ENCODE peak calls at places on chromosomes 16 and 17, in eight cellular contexts. Q, U, K, X, Y, A, W and J are unnamed samples.

GRCh38 chr16:17289671-17290070 is 181.1 kb downstream of the XYLT1 start:
- DNase-seq in Y (no peak), K (no peak), A (no peak), X (no peak), Q (no peak), W (no peak), U (no peak), J (no peak)

GRCh38 chr16:12146966-12147365 is 170.4 kb downstream of the SNX29 start:
- DNase-seq in A (no peak), K (no peak), X (no peak), Y (no peak), Q (no peak), W (no peak), U (no peak), J (no peak)

GRCh38 chr17:33651631-33652030 is 358.5 kb upstream of the ASIC2 start:
- DNase-seq in Y (no peak), K (no peak), A (no peak), U (peak), Q (no peak), W (no peak), X (no peak), J (no peak)

GRCh38 chr17:2634361-2634960 is 41.0 kb downstream of the PAFAH1B1 start:
- DNase-seq in U (peak), A (no peak), K (no peak), W (no peak), Q (no peak), X (no peak), Y (peak), J (no peak)

GRCh38 chr17:80482058-80482318 is 5.6 kb upstream of the NPTX1 start:
- DNase-seq in Q (no peak), W (no peak), A (no peak), U (no peak), K (no peak), Y (no peak), X (no peak), J (no peak)

GRCh38 chr16:19967561-19967960 is 82.9 kb upstream of the GPRC5B start:
- DNase-seq in K (no peak), U (no peak), Y (no peak), A (no peak), W (peak), X (no peak), Q (no peak), J (no peak)

GRCh38 chr16:9469512-9469911 is 378.1 kb downstream of the HAPSTR1 start:
- DNase-seq in U (no peak), Y (no peak), Q (no peak), K (no peak), W (no peak), X (no peak), A (no peak), J (no peak)

GRCh38 chr16:24018485-24018884 is 182.7 kb downstream of the PRKCB start:
- DNase-seq in K (no peak), A (no peak), U (no peak), W (no peak), X (no peak), Q (no peak), Y (no peak), J (no peak)

GRCh38 chr17:39080416-39081179 is 70.8 kb downstream of the PLXDC1 start:
- DNase-seq in U (no peak), Q (no peak), A (no peak), X (no peak), Y (peak), K (no peak), W (peak), J (no peak)

GRCh38 chr16:68539704-68540370 is 746 bp downstream of the ZFP90 start:
- DNase-seq in Q (no peak), X (no peak), A (no peak), W (peak), U (no peak), K (peak), Y (no peak), J (no peak)

GRCh38 chr16:32116080-32116479 is 137.0 kb upstream of the TP53TG3D start:
- DNase-seq in A (no peak), Q (no peak), K (peak), X (no peak), W (no peak), U (no peak), Y (peak), J (no peak)

GRCh38 chr17:65530158-65530984 is 31.1 kb downstream of the AXIN2 start:
- DNase-seq in X (no peak), Q (no peak), U (peak), K (no peak), A (no peak), W (no peak), Y (no peak), J (no peak)

GRCh38 chr16:53743149-53743566 is 39.2 kb downstream of the FTO start:
- DNase-seq in Q (no peak), A (no peak), U (peak), X (no peak), K (no peak), Y (no peak), W (peak), J (no peak)

GRCh38 chr16:19559242-19559910 is 3.9 kb downstream of the VPS35L start:
- DNase-seq in U (peak), X (peak), Q (peak), Y (no peak), W (peak), A (peak), K (no peak), J (no peak)

GRCh38 chr16:57689772-57690558 is 4.6 kb upstream of the DRC7 start:
- DNase-seq in W (no peak), K (peak), U (no peak), X (no peak), A (no peak), Y (no peak), Q (no peak), J (no peak)

GRCh38 chr17:31907342-31907975 is 6.0 kb upstream of the UTP6 start:
- DNase-seq in X (no peak), K (no peak), Y (no peak), Q (no peak), U (peak), A (peak), W (no peak), J (no peak)

GRCh38 chr17:4177732-4178131 is 34.7 kb downstream of the CYB5D2 start:
- DNase-seq in A (no peak), U (no peak), Q (no peak), X (no peak), W (no peak), Y (no peak), K (no peak), J (no peak)

GRCh38 chr16:27999687-28000086 is 63.8 kb downstream of the GSG1L start:
- DNase-seq in A (no peak), X (no peak), Y (no peak), Q (no peak), K (no peak), U (peak), W (no peak), J (no peak)

GRCh38 chr16:87621550-87621829 is 19.2 kb downstream of the JPH3 start:
- DNase-seq in U (no peak), K (no peak), W (no peak), X (no peak), Y (no peak), A (no peak), Q (no peak), J (no peak)

GRCh38 chr17:77899494-77899893 is 59.0 kb upstream of the TNRC6C start:
- DNase-seq in U (no peak), A (no peak), K (no peak), Y (peak), Q (no peak), W (peak), X (no peak), J (no peak)

GRCh38 chr17:68783861-68784260 is 171.3 kb downstream of the ABCA8 start:
- DNase-seq in A (no peak), Y (no peak), W (no peak), K (no peak), U (no peak), Q (no peak), X (no peak), J (no peak)

GRCh38 chr17:29847527-29847931 is 82.5 kb downstream of the SSH2 start:
- DNase-seq in K (no peak), Y (no peak), Q (no peak), A (no peak), X (no peak), W (no peak), U (no peak), J (no peak)

DNA sequence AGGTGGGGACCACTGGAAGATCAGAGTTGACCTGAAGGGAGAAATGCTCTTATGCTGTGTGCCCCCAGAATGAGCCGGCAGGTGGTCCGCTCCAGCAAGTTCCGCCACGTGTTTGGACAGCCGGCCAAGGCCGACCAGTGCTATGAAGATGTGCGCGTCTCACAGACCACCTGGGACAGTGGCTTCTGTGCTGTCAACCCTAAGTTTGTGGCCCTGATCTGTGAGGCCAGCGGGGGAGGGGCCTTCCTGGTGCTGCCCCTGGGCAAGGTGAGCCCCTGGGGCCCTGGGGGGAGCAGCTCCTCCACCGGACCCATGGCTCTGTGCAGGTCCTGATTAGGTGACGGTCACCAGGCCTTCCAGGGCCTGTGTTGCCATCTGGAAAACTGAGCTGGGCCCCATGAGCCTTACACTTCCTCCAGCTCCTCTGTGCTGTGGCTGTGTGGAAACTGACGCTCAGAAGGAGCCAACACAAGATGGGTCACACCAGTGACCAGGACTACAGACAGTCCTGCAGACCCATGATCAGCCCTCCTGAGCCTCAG is 1.8 kb downstream of the CORO1A start:
- DNase-seq in A (no peak), X (no peak), Q (no peak), U (no peak), W (no peak), K (peak), Y (peak), J (no peak)
- H3K4me3 ChIP-seq in A (no peak), X (no peak), Q (peak), U (no peak), W (no peak), K (peak), Y (peak), J (peak)

DNA sequence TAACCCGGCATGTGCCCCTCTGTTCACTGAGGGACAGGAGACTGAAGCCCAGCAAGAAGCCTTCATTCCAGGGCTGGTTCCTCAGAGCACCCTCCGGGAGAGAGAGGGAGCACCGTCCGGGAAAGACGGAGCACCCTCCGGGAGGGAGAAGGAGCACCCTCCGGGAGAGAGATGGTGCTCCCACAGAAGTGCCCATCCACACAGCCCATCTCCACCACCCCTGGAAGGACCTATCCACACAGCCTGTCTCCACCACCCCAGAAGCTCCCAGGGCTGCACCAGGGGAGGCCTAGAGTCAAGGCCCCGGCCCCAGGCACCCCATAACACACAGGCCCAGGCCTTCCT is 88.6 kb downstream of the ABR start:
- DNase-seq in Y (no peak), A (no peak), K (no peak), Q (no peak), U (no peak), X (no peak), W (no peak), J (no peak)
- H3K27ac ChIP-seq in Y (no peak), A (no peak), K (no peak), Q (peak), U (no peak), X (no peak), W (no peak), J (peak)

DNA sequence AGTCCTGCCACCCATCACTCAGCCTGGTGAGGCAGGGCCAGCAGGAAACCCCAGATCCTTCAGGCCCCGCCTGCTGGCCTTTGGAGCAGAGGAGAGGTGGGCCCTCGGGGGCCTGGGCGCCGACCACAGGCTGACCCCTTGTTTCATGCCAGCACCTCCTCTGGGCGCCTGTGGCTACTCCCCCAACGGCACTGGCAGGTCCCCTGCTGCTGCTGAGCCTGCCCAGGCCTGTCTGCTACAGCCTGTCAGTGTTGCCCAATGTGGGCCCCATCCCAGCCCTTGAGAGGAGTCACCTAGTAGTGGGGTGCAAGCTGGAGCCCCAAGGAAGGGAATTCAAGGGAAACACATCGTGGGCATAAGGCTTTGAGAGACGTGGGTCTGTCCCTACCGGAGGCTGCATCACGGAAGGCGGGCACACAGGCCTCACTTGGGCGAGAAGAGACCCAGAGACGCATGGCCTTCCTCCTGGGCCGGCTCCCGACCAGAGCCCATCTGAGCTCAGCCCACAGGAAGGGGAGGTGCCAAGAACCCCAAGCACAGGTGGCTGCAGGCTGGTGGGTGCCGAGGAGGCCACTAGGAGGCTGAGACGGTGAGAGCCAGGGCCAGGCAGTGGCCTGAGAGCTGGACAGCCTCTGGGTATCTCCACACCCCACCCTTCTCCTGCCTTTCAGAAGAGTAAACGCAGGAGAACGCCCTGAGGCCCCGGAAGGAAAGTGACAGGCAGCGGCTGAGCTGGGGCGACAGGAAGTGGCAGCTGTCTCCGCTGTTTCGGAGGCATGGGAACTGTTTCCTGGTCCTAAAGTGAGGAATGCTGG is 8.1 kb upstream of the FASN start:
- DNase-seq in K (peak), Y (peak), Q (peak), X (no peak), U (peak), W (peak), A (no peak), J (no peak)
- H3K4me3 ChIP-seq in K (peak), Y (peak), Q (no peak), X (no peak), U (no peak), W (no peak), A (no peak), J (peak)

GRCh38 chr17:76492250-76492988 is 8.8 kb downstream of the RHBDF2 start:
- DNase-seq in Y (no peak), W (no peak), Q (no peak), A (no peak), X (no peak), U (no peak), K (no peak), J (no peak)
- H3K27ac ChIP-seq in Y (peak), W (no peak), Q (peak), A (peak), X (no peak), U (no peak), K (peak), J (peak)

GRCh38 chr16:4240624-4241023 is 1.3 kb downstream of the SRL start:
- DNase-seq in Q (no peak), K (no peak), W (peak), X (no peak), Y (peak), U (no peak), A (no peak), J (no peak)
- H3K4me3 ChIP-seq in Q (no peak), K (no peak), W (no peak), X (no peak), Y (peak), U (no peak), A (no peak), J (no peak)

DNA sequence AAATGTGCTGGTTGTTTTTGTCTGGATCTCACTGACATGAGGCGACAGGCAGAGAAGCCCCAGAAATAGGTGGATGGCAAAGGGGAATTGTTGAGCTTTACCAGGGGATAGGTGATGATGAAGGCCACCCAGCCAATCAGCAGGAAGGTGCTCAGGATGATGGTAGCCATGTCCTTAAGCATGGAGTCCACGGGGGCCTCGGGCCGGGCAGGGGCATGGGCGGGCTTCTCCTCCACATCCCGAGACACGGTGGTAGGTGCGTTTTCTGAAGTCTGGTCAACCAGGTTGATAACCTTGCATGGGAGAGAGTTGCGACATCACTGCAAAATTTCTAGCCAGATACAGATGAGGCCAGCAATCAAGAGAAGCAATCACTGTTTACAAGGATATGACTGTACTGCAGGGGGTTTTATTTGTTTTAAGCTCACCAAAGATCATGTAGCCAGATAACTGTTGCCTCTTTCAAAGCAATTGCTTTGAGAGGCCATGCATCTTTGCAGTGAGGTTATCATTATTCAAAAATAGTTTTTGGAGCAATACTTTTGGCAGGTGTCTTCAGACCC is 37.3 kb upstream of the ICAM2 start:
- DNase-seq in K (no peak), Q (no peak), Y (no peak), A (no peak), U (no peak), X (no peak), W (no peak), J (no peak)
- H3K27ac ChIP-seq in K (no peak), Q (no peak), Y (no peak), A (no peak), U (no peak), X (no peak), W (no peak), J (no peak)

DNA sequence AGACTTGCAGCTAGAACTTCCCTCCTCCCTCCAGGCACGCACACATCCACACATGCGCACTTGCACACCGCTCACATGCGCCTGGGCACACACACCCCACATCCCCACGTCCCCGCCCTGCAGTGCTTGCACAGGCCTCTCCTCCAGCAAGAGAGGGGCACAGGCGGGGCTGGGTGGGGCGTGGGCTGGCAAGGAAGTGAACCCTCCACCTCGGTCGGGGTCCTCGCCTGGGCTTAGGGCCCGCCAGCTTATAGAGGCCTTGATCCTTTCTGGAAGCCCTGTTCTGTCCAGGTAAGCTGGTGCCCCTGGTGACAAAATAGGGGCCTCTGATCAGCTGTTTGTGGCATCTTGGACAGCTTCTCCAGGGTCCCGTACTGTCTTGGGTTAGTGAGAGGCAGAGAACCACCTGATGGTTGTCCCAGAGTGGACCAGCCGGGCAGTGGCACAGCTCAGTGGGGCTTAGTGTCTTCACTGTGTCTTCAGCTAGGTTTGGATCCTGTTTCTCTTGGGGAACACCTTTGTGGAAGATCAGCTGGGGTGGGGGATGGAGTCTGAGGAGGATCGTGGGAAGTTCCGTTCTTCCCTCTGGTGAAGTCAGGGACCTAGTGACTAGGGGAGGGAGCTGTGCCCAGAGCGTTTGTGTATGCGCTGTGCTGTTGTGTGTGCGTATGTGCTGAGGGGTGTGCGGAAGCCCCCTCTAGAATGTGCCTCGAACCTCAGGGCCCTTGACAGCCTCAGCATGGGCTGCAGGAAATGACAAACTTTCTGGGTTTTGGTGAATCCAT is 12.1 kb downstream of the TBX4 start:
- DNase-seq in W (no peak), Q (no peak), Y (no peak), K (no peak), U (peak), X (no peak), A (no peak), J (no peak)
- H3K4me3 ChIP-seq in W (no peak), Q (no peak), Y (no peak), K (no peak), U (no peak), X (no peak), A (no peak), J (no peak)

GRCh38 chr16:80107900-80108299 is 432.9 kb upstream of the DYNLRB2 start:
- DNase-seq in Q (no peak), K (no peak), W (no peak), X (no peak), A (no peak), Y (no peak), U (no peak), J (no peak)

GRCh38 chr16:80100846-80101451 is 439.8 kb upstream of the DYNLRB2 start:
- DNase-seq in X (no peak), Q (no peak), W (no peak), A (no peak), Y (no peak), U (no peak), K (no peak), J (no peak)

GRCh38 chr16:80103463-80103862 is 437.3 kb upstream of the DYNLRB2 start:
- DNase-seq in A (no peak), Y (no peak), Q (no peak), W (no peak), K (no peak), U (no peak), X (no peak), J (no peak)

GRCh38 chr16:80100186-80100585 is 440.6 kb upstream of the DYNLRB2 start:
- DNase-seq in A (no peak), Q (no peak), U (no peak), X (no peak), W (no peak), Y (no peak), K (no peak), J (no peak)

GRCh38 chr16:80105160-80105559 is 435.6 kb upstream of the DYNLRB2 start:
- DNase-seq in Y (no peak), W (no peak), K (no peak), X (no peak), Q (no peak), A (no peak), U (no peak), J (no peak)
- H3K27ac ChIP-seq in Y (no peak), W (no peak), K (no peak), X (no peak), Q (no peak), A (no peak), U (no peak), J (no peak)